ENCODE peak calls at places on chromosomes 5 and 9, in ten cellular contexts. C, M, P, I, Z, U, R, K, O and Q are unnamed samples.

GRCh38 chr9:79360387-79361347 is 211.1 kb upstream of the TLE4 start:
- DNase-seq in C (no peak), M (no peak), P (no peak), I (no peak), Z (no peak), U (no peak), R (no peak), K (no peak), O (no peak), Q (no peak)

GRCh38 chr9:36328798-36329411 is 70.7 kb upstream of the GNE start:
- DNase-seq in C (peak), M (no peak), P (no peak), I (peak), Z (peak), U (peak), R (no peak), K (no peak), O (no peak), Q (peak)

GRCh38 chr9:22316645-22317044 is 130.0 kb upstream of the DMRTA1 start:
- DNase-seq in C (no peak), M (no peak), P (no peak), I (no peak), Z (no peak), U (no peak), R (no peak), K (no peak), O (no peak), Q (no peak)

GRCh38 chr9:104808030-104808614 is 44.2 kb downstream of the NIPSNAP3B start:
- DNase-seq in C (peak), M (no peak), P (no peak), I (no peak), Z (no peak), U (peak), R (no peak), K (peak), O (no peak), Q (peak)

GRCh38 chr9:73270967-73271722 is 119.5 kb downstream of the ANXA1 start:
- DNase-seq in C (peak), M (no peak), P (no peak), I (no peak), Z (no peak), U (no peak), R (no peak), K (peak), O (no peak), Q (peak)

GRCh38 chr5:124909734-124910133 is 163.3 kb upstream of the ZNF608 start:
- DNase-seq in C (no peak), M (no peak), P (no peak), I (no peak), Z (no peak), U (no peak), R (no peak), K (no peak), O (no peak), Q (no peak)

GRCh38 chr5:133730346-133730745 is 118.0 kb upstream of the FSTL4 start:
- DNase-seq in C (no peak), M (no peak), P (no peak), I (no peak), Z (no peak), U (no peak), R (no peak), K (no peak), O (no peak), Q (no peak)

GRCh38 chr5:153792305-153792704 is 246.4 kb downstream of the FAM114A2 start:
- DNase-seq in C (no peak), M (no peak), P (no peak), I (no peak), Z (no peak), U (peak), R (no peak), K (no peak), O (no peak), Q (no peak)

GRCh38 chr5:129460951-129461815 is 1.1 kb downstream of the ADAMTS19 start:
- DNase-seq in C (no peak), M (peak), P (peak), I (no peak), Z (no peak), U (peak), R (no peak), K (peak), O (peak), Q (peak)